ENCODE peak calls at places on chromosome 11, in six cellular contexts. N, Z, Y, G, M and L are unnamed samples.

GRCh38 chr11:35432464-35432863 is 13.1 kb upstream of the SLC1A2 start:
- DNase-seq in N (no peak), Z (no peak), Y (no peak), G (no peak), M (no peak), L (no peak)

GRCh38 chr11:65524747-65525658 is at the start of gene SCYL1:
- DNase-seq in N (peak; percentile 97), Z (peak; percentile 63), Y (peak; percentile 66), G (peak; percentile 70), M (no peak), L (peak; percentile 57)

GRCh38 chr11:63472372-63472771 is 18.6 kb downstream of the PLAAT5 start:
- DNase-seq in N (no peak), Z (no peak), Y (no peak), G (no peak), M (no peak), L (no peak)

GRCh38 chr11:104546486-104546885 is 351.8 kb downstream of the CASP12 start:
- DNase-seq in N (no peak), Z (no peak), Y (no peak), G (no peak), M (no peak), L (no peak)

GRCh38 chr11:61164610-61165424 is 3.6 kb upstream of the VPS37C start:
- DNase-seq in N (no peak), Z (no peak), Y (no peak), G (no peak), M (no peak), L (no peak)

GRCh38 chr11:15307600-15307999 is 192.9 kb downstream of the INSC start:
- DNase-seq in N (no peak), Z (no peak), Y (no peak), G (no peak), M (no peak), L (no peak)

GRCh38 chr11:47768090-47768620 is 1.0 kb upstream of the FNBP4 start:
- DNase-seq in N (no peak), Z (peak; percentile 94), Y (peak; percentile 90), G (no peak), M (peak; percentile 17), L (peak; percentile 47)

GRCh38 chr11:110762596-110762995 is 50.4 kb upstream of the ARHGAP20 start:
- DNase-seq in N (no peak), Z (no peak), Y (peak; percentile 73), G (no peak), M (no peak), L (no peak)

GRCh38 chr11:115217726-115218311 is 286.4 kb downstream of the CADM1 start:
- DNase-seq in N (no peak), Z (no peak), Y (no peak), G (no peak), M (no peak), L (no peak)

GRCh38 chr11:104148696-104149095 is 15.3 kb downstream of the PDGFD start:
- DNase-seq in N (no peak), Z (no peak), Y (no peak), G (no peak), M (no peak), L (no peak)

GRCh38 chr11:68750988-68751325 is 363 bp downstream of the TESMIN start:
- DNase-seq in N (no peak), Z (no peak), Y (no peak), G (no peak), M (no peak), L (no peak)

GRCh38 chr11:45964911-45965389 is 42.5 kb downstream of the LARGE2 start:
- DNase-seq in N (peak; percentile 70), Z (peak; percentile 88), Y (peak; percentile 70), G (peak; percentile 29), M (no peak), L (peak; percentile 30)

GRCh38 chr11:113447621-113448310 is 27.4 kb downstream of the DRD2 start:
- DNase-seq in N (no peak), Z (no peak), Y (peak; percentile 68), G (no peak), M (no peak), L (peak; percentile 56)

GRCh38 chr11:112294688-112295340 is 34.2 kb upstream of the PLET1 start:
- DNase-seq in N (no peak), Z (no peak), Y (peak; percentile 45), G (no peak), M (peak; percentile 41), L (no peak)

GRCh38 chr11:66015094-66015881 is 3.5 kb downstream of the CST6 start:
- DNase-seq in N (no peak), Z (no peak), Y (peak; percentile 90), G (no peak), M (no peak), L (no peak)

GRCh38 chr11:34343153-34343552 is 14.7 kb downstream of the ABTB2 start:
- DNase-seq in N (no peak), Z (no peak), Y (peak; percentile 94), G (no peak), M (no peak), L (no peak)

GRCh38 chr11:44191322-44192014 is 96.0 kb downstream of the EXT2 start:
- DNase-seq in N (no peak), Z (no peak), Y (no peak), G (no peak), M (no peak), L (no peak)

GRCh38 chr11:64437426-64437825 is 78.5 kb downstream of the RPS6KA4 start:
- DNase-seq in N (no peak), Z (no peak), Y (no peak), G (no peak), M (no peak), L (no peak)

GRCh38 chr11:93267383-93267782 is 63.2 kb upstream of the DEUP1 start:
- DNase-seq in N (no peak), Z (no peak), Y (peak; percentile 1), G (no peak), M (no peak), L (no peak)

GRCh38 chr11:128341280-128341679 is 246.1 kb downstream of the ETS1 start:
- DNase-seq in N (no peak), Z (no peak), Y (no peak), G (peak; percentile 31), M (no peak), L (no peak)